ENCODE peak calls at places on chromosomes 7 and 10, in ten cellular contexts. X is stimulated activated naive CD8-positive, alpha-beta T cell treated with anti-CD3 and anti-CD28 coated beads, Interleukin-15, amount 100 ng/mL, for 72 hours; W is cardiac muscle cell; G is stimulated activated CD4-positive, alpha-beta T cell treated with anti-CD3 and anti-CD28 coated beads, Interleukin-12 subunit alpha, Interleukin-12 subunit beta, amount 100 ng/mL, for 4 hours; O is C1 segment of cervical spinal cord; K is T-helper 1 cell; B is LoVo; E is ecto neural progenitor cell; S is T-helper 9 cell; F is ELR. J is an unnamed sample.

GRCh38 chr10:124005091-124005490 is 88.3 kb downstream of the CHST15 start:
- DNase-seq in O (no peak), S (no peak), W (no peak), F (no peak), B (no peak), K (no peak), X (no peak), E (no peak), G (no peak), J (no peak)

GRCh38 chr7:4268040-4268965 is 413.8 kb upstream of the FOXK1 start:
- DNase-seq in S (no peak), F (no peak), W (no peak), O (no peak), E (peak; percentile 43), B (peak; percentile 46), X (no peak), K (no peak), G (no peak), J (no peak)

GRCh38 chr7:2970907-2971306 is 72.8 kb downstream of the CARD11 start:
- DNase-seq in S (no peak), G (no peak), F (no peak), O (no peak), W (no peak), K (no peak), B (no peak), E (no peak), X (no peak), J (no peak)

GRCh38 chr7:142608630-142609029 is 140.6 kb upstream of the PRSS1 start:
- DNase-seq in F (no peak), O (no peak), B (no peak), W (no peak), K (no peak), S (no peak), X (no peak), E (no peak), G (no peak), J (no peak)

GRCh38 chr7:105876964-105877601 is 684 bp upstream of the ATXN7L1 start:
- DNase-seq in G (no peak), O (peak; percentile 45), B (peak; percentile 87), W (peak; percentile 74), S (no peak), E (peak; percentile 77), X (no peak), F (peak; percentile 73), K (no peak), J (peak; percentile 44)

GRCh38 chr10:100370976-100371706 is 24.1 kb downstream of the SCD start:
- DNase-seq in E (peak; percentile 85), W (peak; percentile 60), G (peak; percentile 40), F (peak; percentile 91), X (peak; percentile 63), B (peak; percentile 74), O (peak; percentile 85), S (peak; percentile 42), K (peak; percentile 20), J (peak; percentile 74)

GRCh38 chr7:35519971-35520809 is 174.7 kb downstream of the HERPUD2 start:
- DNase-seq in F (peak; percentile 78), K (no peak), G (no peak), O (peak; percentile 39), B (peak; percentile 79), S (peak; percentile 23), W (peak; percentile 93), E (peak; percentile 70), X (peak; percentile 58), J (peak; percentile 87)

GRCh38 chr7:52261052-52261451 is 774.4 kb upstream of the POM121L12 start:
- DNase-seq in O (no peak), F (no peak), W (no peak), X (no peak), E (no peak), B (no peak), G (no peak), S (no peak), K (no peak), J (no peak)

GRCh38 chr7:120740348-120740747 is 117.6 kb downstream of the TSPAN12 start:
- DNase-seq in W (no peak), G (no peak), S (no peak), F (no peak), O (no peak), K (no peak), E (no peak), B (no peak), X (no peak), J (no peak)

J was measured in testis.